ENCODE peak calls at places on chromosomes 5 and 9, in eight cellular contexts. One of them, this sample, is unnamed.

GRCh38 chr5:3007577-3007976 is 256.1 kb upstream of the IRX2 start:
- DNase-seq in keratinocyte: no peak
- DNase-seq in right atrium auricular region: no peak
- DNase-seq in A549: no peak
- DNase-seq in ovary: no peak
- DNase-seq in CD4-positive, alpha-beta T cell: no peak
- DNase-seq in adrenal gland: no peak
- DNase-seq in psoas muscle: no peak
- DNase-seq in this sample: no peak

GRCh38 chr5:148790545-148791333 is 35.7 kb upstream of the ADRB2 start:
- DNase-seq in keratinocyte: peak; percentile 71
- DNase-seq in right atrium auricular region: no peak
- DNase-seq in A549: no peak
- DNase-seq in ovary: no peak
- DNase-seq in CD4-positive, alpha-beta T cell: no peak
- DNase-seq in adrenal gland: no peak
- DNase-seq in psoas muscle: no peak
- DNase-seq in this sample: peak; percentile 96

GRCh38 chr9:96721303-96721702 is 56.6 kb downstream of the ZNF510 start:
- DNase-seq in keratinocyte: no peak
- DNase-seq in right atrium auricular region: no peak
- DNase-seq in A549: no peak
- DNase-seq in ovary: no peak
- DNase-seq in CD4-positive, alpha-beta T cell: no peak
- DNase-seq in adrenal gland: no peak
- DNase-seq in psoas muscle: no peak
- DNase-seq in this sample: no peak

GRCh38 chr5:23352437-23352836 is 155.0 kb upstream of the PRDM9 start:
- DNase-seq in keratinocyte: no peak
- DNase-seq in right atrium auricular region: no peak
- DNase-seq in A549: peak; percentile 68
- DNase-seq in ovary: no peak
- DNase-seq in CD4-positive, alpha-beta T cell: no peak
- DNase-seq in adrenal gland: no peak
- DNase-seq in psoas muscle: no peak
- DNase-seq in this sample: no peak

GRCh38 chr9:107251756-107252322 is 31.2 kb upstream of the RAD23B start:
- DNase-seq in keratinocyte: no peak
- DNase-seq in right atrium auricular region: peak; percentile 63
- DNase-seq in A549: peak; percentile 26
- DNase-seq in ovary: peak; percentile 74
- DNase-seq in CD4-positive, alpha-beta T cell: no peak
- DNase-seq in adrenal gland: peak; percentile 34
- DNase-seq in psoas muscle: peak; percentile 56
- DNase-seq in this sample: no peak

GRCh38 chr9:113479150-113479761 is 15.7 kb downstream of the RGS3 start:
- DNase-seq in keratinocyte: no peak
- DNase-seq in right atrium auricular region: no peak
- DNase-seq in A549: no peak
- DNase-seq in ovary: no peak
- DNase-seq in CD4-positive, alpha-beta T cell: no peak
- DNase-seq in adrenal gland: no peak
- DNase-seq in psoas muscle: no peak
- DNase-seq in this sample: no peak

GRCh38 chr5:151569132-151570046 is 21.7 kb downstream of the FAT2 start:
- DNase-seq in keratinocyte: no peak
- DNase-seq in right atrium auricular region: no peak
- DNase-seq in A549: no peak
- DNase-seq in ovary: no peak
- DNase-seq in CD4-positive, alpha-beta T cell: no peak
- DNase-seq in adrenal gland: no peak
- DNase-seq in psoas muscle: no peak
- DNase-seq in this sample: peak; percentile 88

GRCh38 chr9:131732061-131732526 is 7.8 kb downstream of the RAPGEF1 start:
- DNase-seq in keratinocyte: peak; percentile 65
- DNase-seq in right atrium auricular region: no peak
- DNase-seq in A549: no peak
- DNase-seq in ovary: no peak
- DNase-seq in CD4-positive, alpha-beta T cell: no peak
- DNase-seq in adrenal gland: no peak
- DNase-seq in psoas muscle: peak; percentile 46
- DNase-seq in this sample: peak; percentile 75

GRCh38 chr5:164809831-164810230 is 1304.4 kb downstream of the MAT2B start:
- DNase-seq in keratinocyte: no peak
- DNase-seq in right atrium auricular region: no peak
- DNase-seq in A549: no peak
- DNase-seq in ovary: no peak
- DNase-seq in CD4-positive, alpha-beta T cell: no peak
- DNase-seq in adrenal gland: no peak
- DNase-seq in psoas muscle: no peak
- DNase-seq in this sample: no peak

GRCh38 chr9:131620764-131621520 is 75.6 kb downstream of the PRRT1B start:
- DNase-seq in keratinocyte: no peak
- DNase-seq in right atrium auricular region: no peak
- DNase-seq in A549: no peak
- DNase-seq in ovary: no peak
- DNase-seq in CD4-positive, alpha-beta T cell: no peak
- DNase-seq in adrenal gland: no peak
- DNase-seq in psoas muscle: no peak
- DNase-seq in this sample: no peak

GRCh38 chr5:150523472-150524350 is 15.8 kb downstream of the NDST1 start:
- DNase-seq in keratinocyte: no peak
- DNase-seq in right atrium auricular region: no peak
- DNase-seq in A549: peak; percentile 87
- DNase-seq in ovary: no peak
- DNase-seq in CD4-positive, alpha-beta T cell: peak; percentile 4
- DNase-seq in adrenal gland: no peak
- DNase-seq in psoas muscle: no peak
- DNase-seq in this sample: no peak

GRCh38 chr5:111810087-111810486 is 53.1 kb upstream of the NREP start:
- DNase-seq in keratinocyte: no peak
- DNase-seq in right atrium auricular region: no peak
- DNase-seq in A549: no peak
- DNase-seq in ovary: no peak
- DNase-seq in CD4-positive, alpha-beta T cell: no peak
- DNase-seq in adrenal gland: no peak
- DNase-seq in psoas muscle: no peak
- DNase-seq in this sample: no peak

DNA sequence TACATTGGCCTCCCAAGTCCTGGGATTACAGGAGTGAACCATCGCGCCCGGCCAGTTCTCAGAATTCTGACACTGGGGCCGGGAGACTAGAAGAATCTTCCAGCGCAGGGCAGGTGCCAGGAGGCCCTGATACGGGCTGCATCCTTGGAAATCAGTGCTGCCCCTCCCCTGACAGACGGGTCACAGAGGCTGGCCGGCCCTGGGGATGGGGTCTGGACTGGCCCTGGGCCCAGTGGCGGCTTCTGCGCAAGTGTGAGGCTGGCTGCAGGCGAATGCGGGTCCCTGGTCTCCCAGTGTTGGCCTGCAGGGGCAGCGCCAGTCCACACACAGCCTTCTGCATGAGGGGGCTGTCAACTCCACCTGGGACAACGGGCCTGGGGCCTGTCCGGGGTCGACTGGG is 831 bp upstream of the TBC1D9B start:
- DNase-seq in keratinocyte: no peak
- DNase-seq in right atrium auricular region: no peak
- DNase-seq in A549: no peak
- DNase-seq in ovary: no peak
- DNase-seq in CD4-positive, alpha-beta T cell: no peak
- DNase-seq in adrenal gland: no peak
- DNase-seq in psoas muscle: peak; percentile 48
- DNase-seq in this sample: no peak
- H3K27ac ChIP-seq in keratinocyte: no peak overlapping the region
- H3K27ac ChIP-seq in right atrium auricular region: no peak overlapping the region
- H3K27ac ChIP-seq in A549: peak overlapping the region; percentile 96
- H3K27ac ChIP-seq in ovary: peak overlapping the region; percentile 30
- H3K27ac ChIP-seq in CD4-positive, alpha-beta T cell: no peak overlapping the region
- H3K27ac ChIP-seq in adrenal gland: no peak overlapping the region
- H3K27ac ChIP-seq in psoas muscle: no peak overlapping the region
- H3K27ac ChIP-seq in this sample: no peak overlapping the region

GRCh38 chr9:95415158-95415557 is 97.6 kb upstream of the FANCC start:
- DNase-seq in keratinocyte: no peak
- DNase-seq in right atrium auricular region: no peak
- DNase-seq in A549: peak; percentile 34
- DNase-seq in ovary: no peak
- DNase-seq in CD4-positive, alpha-beta T cell: no peak
- DNase-seq in adrenal gland: no peak
- DNase-seq in psoas muscle: no peak
- DNase-seq in this sample: no peak
- H3K27ac ChIP-seq in keratinocyte: no peak overlapping the region
- H3K27ac ChIP-seq in right atrium auricular region: no peak overlapping the region
- H3K27ac ChIP-seq in A549: peak overlapping the region; percentile 57
- H3K27ac ChIP-seq in ovary: no peak overlapping the region
- H3K27ac ChIP-seq in CD4-positive, alpha-beta T cell: no peak overlapping the region
- H3K27ac ChIP-seq in adrenal gland: no peak overlapping the region
- H3K27ac ChIP-seq in psoas muscle: no peak overlapping the region
- H3K27ac ChIP-seq in this sample: no peak overlapping the region

GRCh38 chr5:139371482-139372435 is 11.3 kb downstream of the SLC23A1 start:
- DNase-seq in keratinocyte: no peak
- DNase-seq in right atrium auricular region: no peak
- DNase-seq in A549: no peak
- DNase-seq in ovary: no peak
- DNase-seq in CD4-positive, alpha-beta T cell: no peak
- DNase-seq in adrenal gland: peak; percentile 89
- DNase-seq in psoas muscle: no peak
- DNase-seq in this sample: no peak
- H3K27ac ChIP-seq in keratinocyte: no peak overlapping the region
- H3K27ac ChIP-seq in right atrium auricular region: peak overlapping the region; percentile 4
- H3K27ac ChIP-seq in A549: no peak overlapping the region
- H3K27ac ChIP-seq in ovary: no peak overlapping the region
- H3K27ac ChIP-seq in CD4-positive, alpha-beta T cell: no peak overlapping the region
- H3K27ac ChIP-seq in adrenal gland: peak overlapping the region; percentile 2
- H3K27ac ChIP-seq in psoas muscle: peak overlapping the region; percentile 77
- H3K27ac ChIP-seq in this sample: no peak overlapping the region

GRCh38 chr5:9207820-9208418 is 338.0 kb downstream of the SEMA5A start:
- DNase-seq in keratinocyte: no peak
- DNase-seq in right atrium auricular region: no peak
- DNase-seq in A549: peak; percentile 52
- DNase-seq in ovary: no peak
- DNase-seq in CD4-positive, alpha-beta T cell: no peak
- DNase-seq in adrenal gland: no peak
- DNase-seq in psoas muscle: no peak
- DNase-seq in this sample: no peak

GRCh38 chr5:9212605-9213004 is 333.3 kb downstream of the SEMA5A start:
- DNase-seq in keratinocyte: no peak
- DNase-seq in right atrium auricular region: no peak
- DNase-seq in A549: no peak
- DNase-seq in ovary: no peak
- DNase-seq in CD4-positive, alpha-beta T cell: no peak
- DNase-seq in adrenal gland: no peak
- DNase-seq in psoas muscle: no peak
- DNase-seq in this sample: no peak

GRCh38 chr5:9209846-9210547 is 335.9 kb downstream of the SEMA5A start:
- DNase-seq in keratinocyte: no peak
- DNase-seq in right atrium auricular region: no peak
- DNase-seq in A549: no peak
- DNase-seq in ovary: no peak
- DNase-seq in CD4-positive, alpha-beta T cell: no peak
- DNase-seq in adrenal gland: no peak
- DNase-seq in psoas muscle: no peak
- DNase-seq in this sample: no peak
- H3K27ac ChIP-seq in keratinocyte: no peak overlapping the region
- H3K27ac ChIP-seq in right atrium auricular region: no peak overlapping the region
- H3K27ac ChIP-seq in A549: no peak overlapping the region
- H3K27ac ChIP-seq in ovary: no peak overlapping the region
- H3K27ac ChIP-seq in CD4-positive, alpha-beta T cell: no peak overlapping the region
- H3K27ac ChIP-seq in adrenal gland: no peak overlapping the region
- H3K27ac ChIP-seq in psoas muscle: no peak overlapping the region
- H3K27ac ChIP-seq in this sample: no peak overlapping the region

DNA sequence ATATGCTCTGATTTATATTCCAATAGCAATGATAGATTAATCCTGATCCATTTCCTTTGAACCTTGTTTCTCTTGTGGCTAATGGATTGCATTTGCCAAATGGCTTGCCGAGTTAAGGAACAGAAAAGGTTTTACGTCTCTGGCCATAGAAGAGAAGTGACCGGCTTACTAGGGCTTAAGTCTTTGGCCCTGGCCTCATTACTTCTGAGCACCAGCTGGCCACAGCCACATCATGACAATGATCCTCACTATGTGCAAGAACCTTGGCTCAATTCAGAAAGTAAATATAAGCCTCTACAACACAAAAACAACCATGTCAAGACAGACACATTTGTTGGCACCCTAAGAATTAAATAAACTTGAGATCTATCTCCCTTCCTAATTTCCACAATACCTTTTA is 46.1 kb downstream of the ZNF608 start:
- DNase-seq in keratinocyte: no peak
- DNase-seq in right atrium auricular region: no peak
- DNase-seq in A549: no peak
- DNase-seq in ovary: no peak
- DNase-seq in CD4-positive, alpha-beta T cell: no peak
- DNase-seq in adrenal gland: no peak
- DNase-seq in psoas muscle: no peak
- DNase-seq in this sample: no peak
- H3K27ac ChIP-seq in keratinocyte: no peak overlapping the region
- H3K27ac ChIP-seq in right atrium auricular region: no peak overlapping the region
- H3K27ac ChIP-seq in A549: no peak overlapping the region
- H3K27ac ChIP-seq in ovary: no peak overlapping the region
- H3K27ac ChIP-seq in CD4-positive, alpha-beta T cell: no peak overlapping the region
- H3K27ac ChIP-seq in adrenal gland: no peak overlapping the region
- H3K27ac ChIP-seq in psoas muscle: peak overlapping the region; percentile 13
- H3K27ac ChIP-seq in this sample: no peak overlapping the region

This sample was measured in epithelial cell of prostate.